ENCODE peak calls at places on chromosomes 4 and X, in nine cellular contexts. I, A, Z, U, V, P, B, D and N are unnamed samples.

GRCh38 chrX:72395252-72395651 is 89.5 kb upstream of the CITED1 start:
- DNase-seq in V (peak; percentile 1), D (no peak), B (no peak), P (no peak), Z (no peak), A (no peak), I (no peak), U (no peak), N (no peak)

GRCh38 chrX:123408856-123409737 is 225.0 kb downstream of the GRIA3 start:
- DNase-seq in A (no peak), I (no peak), B (no peak), P (no peak), U (no peak), D (no peak), V (no peak), Z (no peak), N (peak; percentile 17)

GRCh38 chr4:98352403-98352802 is 91.2 kb downstream of the RAP1GDS1 start:
- DNase-seq in V (peak; percentile 25), P (no peak), A (no peak), Z (no peak), B (no peak), U (no peak), I (no peak), D (no peak), N (no peak)

GRCh38 chr4:109721033-109721432 is 8.8 kb downstream of the PLA2G12A start:
- DNase-seq in P (no peak), Z (no peak), B (no peak), U (peak; percentile 54), A (no peak), D (no peak), V (peak; percentile 20), I (no peak), N (peak; percentile 39)

GRCh38 chrX:7462110-7462509 is 314.2 kb upstream of the PUDP start:
- DNase-seq in A (no peak), P (no peak), D (no peak), U (no peak), V (no peak), I (no peak), B (no peak), Z (no peak), N (no peak)

GRCh38 chr4:27684501-27685077 is 823.9 kb downstream of the STIM2 start:
- DNase-seq in P (peak; percentile 15), I (no peak), V (peak; percentile 54), D (peak; percentile 83), U (peak; percentile 71), Z (peak; percentile 49), B (peak; percentile 30), A (peak; percentile 42), N (peak; percentile 43)

GRCh38 chr4:110998308-110998707 is 375.4 kb upstream of the PITX2 start:
- DNase-seq in U (no peak), Z (no peak), A (no peak), B (no peak), D (no peak), V (no peak), P (no peak), I (no peak), N (no peak)

GRCh38 chr4:1759818-1760223 is 33.3 kb upstream of the FGFR3 start:
- DNase-seq in V (no peak), D (no peak), I (no peak), Z (no peak), U (no peak), B (no peak), A (no peak), P (no peak), N (no peak)

GRCh38 chr4:2357821-2358745 is 60.4 kb downstream of the ZFYVE28 start:
- DNase-seq in D (no peak), I (peak; percentile 33), A (no peak), V (no peak), B (no peak), U (no peak), P (no peak), Z (peak; percentile 28), N (no peak)

GRCh38 chr4:74638001-74638400 is 156.3 kb downstream of the BTC start:
- DNase-seq in D (no peak), U (no peak), B (no peak), A (no peak), I (no peak), Z (no peak), V (peak; percentile 91), P (no peak), N (peak; percentile 36)

GRCh38 chr4:150385606-150386005 is 196.3 kb upstream of the MAB21L2 start:
- DNase-seq in V (peak; percentile 96), B (no peak), Z (no peak), U (peak; percentile 49), D (peak; percentile 21), P (no peak), A (peak; percentile 9), I (no peak), N (peak; percentile 98)

GRCh38 chr4:123107444-123108252 is 185.3 kb upstream of the NUDT6 start:
- DNase-seq in A (no peak), I (no peak), B (no peak), V (no peak), U (no peak), P (no peak), Z (peak; percentile 38), D (no peak), N (no peak)

GRCh38 chr4:166042510-166043055 is 169.5 kb downstream of the TLL1 start:
- DNase-seq in A (no peak), U (peak; percentile 11), Z (no peak), B (peak; percentile 20), I (no peak), V (no peak), P (no peak), D (peak; percentile 19), N (no peak)

GRCh38 chr4:84855774-84856173 is 110.7 kb downstream of the WDFY3 start:
- DNase-seq in D (peak; percentile 18), U (no peak), B (peak; percentile 23), I (no peak), V (no peak), A (no peak), P (no peak), Z (no peak), N (peak; percentile 54)

GRCh38 chr4:177293208-177294018 is 16.3 kb upstream of the NEIL3 start:
- DNase-seq in D (no peak), I (no peak), B (no peak), Z (no peak), P (no peak), A (no peak), U (no peak), V (peak; percentile 15), N (peak; percentile 36)

GRCh38 chrX:119989905-119990408 is 46.4 kb upstream of the NKAP start:
- DNase-seq in P (no peak), D (peak; percentile 46), I (no peak), V (no peak), A (no peak), Z (no peak), U (no peak), B (no peak), N (no peak)

GRCh38 chr4:128658214-128658621 is 151.3 kb upstream of the JADE1 start:
- DNase-seq in B (no peak), P (no peak), A (no peak), V (peak; percentile 31), Z (no peak), U (no peak), I (no peak), D (no peak), N (peak; percentile 67)

GRCh38 chr4:186643501-186644315 is 79.9 kb downstream of the FAT1 start:
- DNase-seq in I (no peak), P (no peak), D (no peak), Z (no peak), U (peak; percentile 83), V (peak; percentile 90), B (no peak), A (no peak), N (peak; percentile 79)

GRCh38 chr4:169436734-169437133 is 166.0 kb upstream of the SH3RF1 start:
- DNase-seq in Z (no peak), U (no peak), V (no peak), A (no peak), B (no peak), D (no peak), I (no peak), P (no peak), N (no peak)
- H3K4me3 ChIP-seq in Z (no peak overlapping the region), U (no peak overlapping the region), V (no peak overlapping the region), A (no peak overlapping the region), B (no peak overlapping the region), D (no peak overlapping the region), I (no peak overlapping the region), P (no peak overlapping the region), N (no peak overlapping the region)

DNA sequence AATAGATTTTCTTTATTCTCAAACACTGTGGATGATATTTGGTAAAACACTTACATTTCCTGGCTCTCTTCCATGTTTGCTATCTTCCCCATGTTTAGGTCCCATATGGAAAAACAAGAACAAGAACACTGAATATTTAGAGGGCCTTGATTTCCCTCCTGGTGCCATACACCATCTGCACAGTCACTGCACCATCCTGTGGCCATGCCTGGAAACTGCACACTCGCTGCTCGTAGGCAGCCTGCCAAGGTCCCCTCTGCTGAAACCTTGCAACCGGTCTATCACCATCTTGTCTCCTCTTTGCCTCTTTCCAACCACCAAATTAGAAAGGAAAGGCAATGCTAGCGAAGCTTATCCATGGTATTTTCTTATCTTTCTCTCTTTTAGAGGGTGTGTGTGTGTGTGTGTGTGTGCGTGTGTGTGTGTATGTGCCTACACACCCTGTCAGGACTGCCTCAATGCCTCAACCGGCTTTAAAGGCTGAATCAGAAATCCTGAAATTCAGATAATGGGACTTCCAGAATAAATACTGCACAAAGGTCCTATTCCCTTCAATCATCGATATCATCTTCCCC is 124.2 kb upstream of the MBNL3 start:
- DNase-seq in B (no peak), Z (peak; percentile 49), A (peak; percentile 58), I (no peak), D (peak; percentile 58), U (peak; percentile 61), V (peak; percentile 47), P (peak; percentile 19), N (peak; percentile 48)
- TF ChIP-seq CTCF in B (no peak), Z (peak; percentile 51), A (peak; percentile 9), I (peak; percentile 36), D (peak; percentile 67), U (peak; percentile 80), V (peak; percentile 59), P (peak; percentile 63), N (peak; percentile 52)

DNA sequence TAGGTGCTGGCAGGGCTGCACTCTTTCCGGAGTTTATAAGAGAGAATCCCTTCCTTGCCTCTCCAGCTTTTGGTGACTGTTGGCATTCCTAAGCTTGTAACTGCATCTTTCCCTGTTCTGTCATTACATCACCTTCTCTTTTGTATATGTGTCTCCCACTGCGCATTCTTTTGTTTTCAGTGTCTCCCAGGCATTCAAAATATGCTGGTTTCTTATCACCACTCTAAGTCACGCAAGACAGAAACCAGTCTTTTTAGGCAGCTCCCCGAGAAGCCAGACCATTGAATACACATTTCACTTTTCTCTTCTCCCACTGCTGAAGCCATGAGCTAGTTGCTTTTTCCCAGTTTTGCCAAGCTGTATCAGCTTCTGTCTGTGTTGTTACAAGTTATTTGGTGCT is 71.0 kb downstream of the LAS1L start:
- DNase-seq in D (peak; percentile 79), P (no peak), A (no peak), B (no peak), I (no peak), V (no peak), U (no peak), Z (no peak), N (peak; percentile 65)
- H3K4me3 ChIP-seq in D (peak overlapping the region; percentile 27), P (no peak overlapping the region), A (no peak overlapping the region), B (no peak overlapping the region), I (no peak overlapping the region), V (no peak overlapping the region), U (no peak overlapping the region), Z (no peak overlapping the region), N (no peak overlapping the region)

DNA sequence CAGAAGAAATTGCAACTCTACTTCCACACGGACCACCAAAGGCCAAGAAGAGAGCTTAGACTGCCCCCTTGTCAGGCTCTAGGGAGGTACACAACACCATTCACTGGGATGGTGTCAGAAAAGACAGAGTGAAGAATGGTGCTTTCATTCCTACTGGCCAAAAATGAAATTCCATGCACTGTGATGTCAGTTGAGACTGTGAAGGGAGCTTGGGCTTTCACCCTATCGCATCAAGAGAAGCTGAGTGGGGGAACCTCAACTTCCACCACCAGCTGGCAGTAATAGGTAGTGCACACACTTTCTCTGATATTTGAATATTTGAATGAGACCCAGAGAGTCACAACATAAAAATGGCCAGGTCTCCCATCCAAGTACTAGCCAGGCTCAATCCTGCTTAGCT is 65.9 kb downstream of the ZNF711 start:
- DNase-seq in Z (no peak), B (no peak), U (no peak), I (no peak), P (no peak), A (no peak), D (peak; percentile 6), V (no peak), N (no peak)
- TF ChIP-seq CTCF in Z (no peak), B (no peak), U (no peak), I (no peak), P (no peak), A (no peak), D (peak; percentile 12), V (no peak), N (no peak)